ENCODE peak calls at places on chromosomes 6 and 20, in nine cellular contexts. One of them, this sample, is unnamed.

GRCh38 chr6:35844290-35844689 is 39.1 kb downstream of the LHFPL5 start:
- DNase-seq in CD8-positive, alpha-beta T cell: no peak
- DNase-seq in cardiac muscle cell: no peak
- DNase-seq in OCI-LY7: no peak
- DNase-seq in lower lobe of right lung: no peak
- DNase-seq in astrocyte: no peak
- DNase-seq in uterus: no peak
- DNase-seq in lung: no peak
- DNase-seq in choroid plexus epithelial cell: no peak
- DNase-seq in this sample: no peak

GRCh38 chr6:155985660-155986138 is 530.1 kb upstream of the NOX3 start:
- DNase-seq in OCI-LY7: no peak
- DNase-seq in lower lobe of right lung: no peak
- DNase-seq in astrocyte: no peak
- DNase-seq in uterus: peak
- DNase-seq in lung: no peak
- DNase-seq in cardiac muscle cell: no peak
- DNase-seq in CD8-positive, alpha-beta T cell: no peak
- DNase-seq in choroid plexus epithelial cell: no peak
- DNase-seq in this sample: peak

GRCh38 chr6:80543598-80544181 is 437.2 kb downstream of the BCKDHB start:
- DNase-seq in astrocyte: peak
- DNase-seq in CD8-positive, alpha-beta T cell: no peak
- DNase-seq in uterus: no peak
- DNase-seq in cardiac muscle cell: peak
- DNase-seq in choroid plexus epithelial cell: peak
- DNase-seq in lung: no peak
- DNase-seq in lower lobe of right lung: no peak
- DNase-seq in OCI-LY7: no peak
- DNase-seq in this sample: no peak

GRCh38 chr6:54695815-54696214 is 150.8 kb upstream of the FAM83B start:
- DNase-seq in lung: no peak
- DNase-seq in uterus: no peak
- DNase-seq in OCI-LY7: no peak
- DNase-seq in astrocyte: no peak
- DNase-seq in lower lobe of right lung: no peak
- DNase-seq in cardiac muscle cell: no peak
- DNase-seq in choroid plexus epithelial cell: no peak
- DNase-seq in CD8-positive, alpha-beta T cell: no peak
- DNase-seq in this sample: no peak

GRCh38 chr6:144148891-144149290 is 1.4 kb upstream of the STX11 start:
- DNase-seq in lung: no peak
- DNase-seq in lower lobe of right lung: no peak
- DNase-seq in cardiac muscle cell: no peak
- DNase-seq in OCI-LY7: no peak
- DNase-seq in uterus: no peak
- DNase-seq in choroid plexus epithelial cell: no peak
- DNase-seq in CD8-positive, alpha-beta T cell: no peak
- DNase-seq in astrocyte: no peak
- DNase-seq in this sample: no peak

GRCh38 chr20:33555755-33556154 is 65.9 kb downstream of the CBFA2T2 start:
- DNase-seq in lower lobe of right lung: no peak
- DNase-seq in astrocyte: no peak
- DNase-seq in OCI-LY7: no peak
- DNase-seq in CD8-positive, alpha-beta T cell: no peak
- DNase-seq in choroid plexus epithelial cell: no peak
- DNase-seq in uterus: no peak
- DNase-seq in lung: no peak
- DNase-seq in cardiac muscle cell: no peak
- DNase-seq in this sample: no peak

GRCh38 chr6:89669002-89669401 is 30.5 kb upstream of the LYRM2 start:
- DNase-seq in astrocyte: peak
- DNase-seq in uterus: no peak
- DNase-seq in CD8-positive, alpha-beta T cell: no peak
- DNase-seq in OCI-LY7: no peak
- DNase-seq in lung: no peak
- DNase-seq in lower lobe of right lung: no peak
- DNase-seq in cardiac muscle cell: peak
- DNase-seq in choroid plexus epithelial cell: peak
- DNase-seq in this sample: no peak

GRCh38 chr6:151869345-151869744 is 61.9 kb downstream of the ESR1 start:
- DNase-seq in CD8-positive, alpha-beta T cell: no peak
- DNase-seq in OCI-LY7: no peak
- DNase-seq in choroid plexus epithelial cell: no peak
- DNase-seq in astrocyte: no peak
- DNase-seq in lower lobe of right lung: no peak
- DNase-seq in uterus: no peak
- DNase-seq in cardiac muscle cell: peak
- DNase-seq in lung: no peak
- DNase-seq in this sample: no peak

GRCh38 chr6:129643968-129644367 is 66.0 kb downstream of the ARHGAP18 start:
- DNase-seq in lower lobe of right lung: no peak
- DNase-seq in OCI-LY7: no peak
- DNase-seq in CD8-positive, alpha-beta T cell: no peak
- DNase-seq in astrocyte: no peak
- DNase-seq in uterus: no peak
- DNase-seq in cardiac muscle cell: peak
- DNase-seq in lung: no peak
- DNase-seq in choroid plexus epithelial cell: no peak
- DNase-seq in this sample: no peak

GRCh38 chr6:93282521-93283031 is 136.8 kb downstream of the EPHA7 start:
- DNase-seq in astrocyte: no peak
- DNase-seq in cardiac muscle cell: no peak
- DNase-seq in uterus: no peak
- DNase-seq in lower lobe of right lung: peak
- DNase-seq in OCI-LY7: no peak
- DNase-seq in CD8-positive, alpha-beta T cell: no peak
- DNase-seq in lung: no peak
- DNase-seq in choroid plexus epithelial cell: no peak
- DNase-seq in this sample: no peak

GRCh38 chr6:73353636-73354388 is at the start of gene DPPA5:
- DNase-seq in lower lobe of right lung: no peak
- DNase-seq in lung: no peak
- DNase-seq in astrocyte: no peak
- DNase-seq in choroid plexus epithelial cell: no peak
- DNase-seq in OCI-LY7: no peak
- DNase-seq in CD8-positive, alpha-beta T cell: no peak
- DNase-seq in cardiac muscle cell: no peak
- DNase-seq in uterus: no peak
- DNase-seq in this sample: no peak

GRCh38 chr20:19827818-19828217 is 69.8 kb downstream of the RIN2 start:
- DNase-seq in uterus: no peak
- DNase-seq in choroid plexus epithelial cell: no peak
- DNase-seq in CD8-positive, alpha-beta T cell: no peak
- DNase-seq in cardiac muscle cell: no peak
- DNase-seq in OCI-LY7: no peak
- DNase-seq in lower lobe of right lung: no peak
- DNase-seq in astrocyte: no peak
- DNase-seq in lung: no peak
- DNase-seq in this sample: no peak

GRCh38 chr6:163288066-163288465 is 126.5 kb upstream of the QKI start:
- DNase-seq in cardiac muscle cell: no peak
- DNase-seq in astrocyte: peak
- DNase-seq in CD8-positive, alpha-beta T cell: no peak
- DNase-seq in uterus: no peak
- DNase-seq in lower lobe of right lung: no peak
- DNase-seq in choroid plexus epithelial cell: no peak
- DNase-seq in lung: no peak
- DNase-seq in OCI-LY7: no peak
- DNase-seq in this sample: no peak

GRCh38 chr20:23915844-23916243 is 36.3 kb upstream of the CST5 start:
- DNase-seq in uterus: no peak
- DNase-seq in choroid plexus epithelial cell: no peak
- DNase-seq in lung: no peak
- DNase-seq in astrocyte: no peak
- DNase-seq in CD8-positive, alpha-beta T cell: no peak
- DNase-seq in cardiac muscle cell: no peak
- DNase-seq in lower lobe of right lung: no peak
- DNase-seq in OCI-LY7: no peak
- DNase-seq in this sample: no peak

GRCh38 chr6:13089296-13089994 is 238.9 kb downstream of the TBC1D7 start:
- DNase-seq in cardiac muscle cell: peak
- DNase-seq in lower lobe of right lung: no peak
- DNase-seq in choroid plexus epithelial cell: no peak
- DNase-seq in CD8-positive, alpha-beta T cell: no peak
- DNase-seq in lung: no peak
- DNase-seq in OCI-LY7: no peak
- DNase-seq in uterus: no peak
- DNase-seq in astrocyte: peak
- DNase-seq in this sample: no peak

GRCh38 chr6:139623382-139623781 is 248.9 kb upstream of the CITED2 start:
- DNase-seq in lower lobe of right lung: no peak
- DNase-seq in OCI-LY7: no peak
- DNase-seq in choroid plexus epithelial cell: peak
- DNase-seq in lung: no peak
- DNase-seq in astrocyte: no peak
- DNase-seq in cardiac muscle cell: no peak
- DNase-seq in uterus: no peak
- DNase-seq in CD8-positive, alpha-beta T cell: no peak
- DNase-seq in this sample: no peak

GRCh38 chr20:3158968-3159431 is 665 bp downstream of the FASTKD5 start:
- DNase-seq in lung: no peak
- DNase-seq in lower lobe of right lung: no peak
- DNase-seq in astrocyte: no peak
- DNase-seq in choroid plexus epithelial cell: peak
- DNase-seq in OCI-LY7: peak
- DNase-seq in uterus: no peak
- DNase-seq in CD8-positive, alpha-beta T cell: no peak
- DNase-seq in cardiac muscle cell: peak
- DNase-seq in this sample: no peak

GRCh38 chr6:33392979-33393378 is 1.4 kb downstream of the KIFC1 start:
- DNase-seq in choroid plexus epithelial cell: no peak
- DNase-seq in lung: no peak
- DNase-seq in lower lobe of right lung: no peak
- DNase-seq in CD8-positive, alpha-beta T cell: no peak
- DNase-seq in astrocyte: no peak
- DNase-seq in cardiac muscle cell: no peak
- DNase-seq in uterus: no peak
- DNase-seq in OCI-LY7: no peak
- DNase-seq in this sample: no peak
- H3K4me3 ChIP-seq in choroid plexus epithelial cell: no peak
- H3K4me3 ChIP-seq in lung: no peak
- H3K4me3 ChIP-seq in lower lobe of right lung: no peak
- H3K4me3 ChIP-seq in CD8-positive, alpha-beta T cell: no peak
- H3K4me3 ChIP-seq in astrocyte: peak
- H3K4me3 ChIP-seq in cardiac muscle cell: peak
- H3K4me3 ChIP-seq in uterus: no peak
- H3K4me3 ChIP-seq in OCI-LY7: peak
- H3K4me3 ChIP-seq in this sample: no peak

DNA sequence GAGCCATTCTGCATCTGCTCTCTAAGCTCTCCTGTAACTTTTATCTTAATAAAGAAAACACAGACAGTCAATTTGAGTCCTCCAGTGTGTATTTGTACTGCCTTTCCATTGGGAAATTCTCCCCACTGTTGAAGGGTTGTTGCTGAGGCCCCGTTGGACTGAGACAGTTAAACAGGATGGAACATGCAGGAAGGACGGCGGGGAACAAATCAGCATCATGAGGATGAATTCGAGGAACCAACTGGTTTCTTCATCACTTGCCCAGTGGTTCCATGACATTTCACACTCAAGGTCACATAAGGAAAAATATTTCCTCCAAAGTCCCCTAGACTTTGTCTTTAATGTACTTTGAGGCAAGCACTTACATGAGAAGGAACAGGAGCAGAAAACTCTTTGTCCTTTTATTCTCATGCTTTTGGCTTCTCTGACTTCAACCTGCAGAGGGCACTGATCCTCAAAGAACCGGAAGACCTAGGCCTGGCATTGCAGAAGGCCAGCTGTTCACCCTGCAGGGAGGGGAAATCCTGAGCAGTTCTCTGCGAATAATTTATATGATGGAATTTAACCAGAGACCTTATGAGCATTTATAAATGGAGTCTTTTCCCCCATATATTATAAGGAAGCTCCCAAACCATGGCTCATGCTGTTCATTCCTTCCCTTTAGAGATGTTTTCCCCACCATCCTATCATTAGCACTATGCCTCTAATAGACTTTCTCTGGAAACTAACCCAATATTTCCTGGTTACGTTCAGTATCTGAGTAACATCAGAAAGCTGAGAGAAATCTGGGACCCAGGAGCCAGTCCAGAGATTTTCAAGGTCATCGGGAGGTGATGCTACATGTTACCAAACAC is 55.2 kb upstream of the ADGRF1 start:
- DNase-seq in uterus: peak
- DNase-seq in cardiac muscle cell: peak
- DNase-seq in OCI-LY7: peak
- DNase-seq in astrocyte: peak
- DNase-seq in lung: peak
- DNase-seq in lower lobe of right lung: peak
- DNase-seq in choroid plexus epithelial cell: peak
- DNase-seq in CD8-positive, alpha-beta T cell: peak
- DNase-seq in this sample: no peak
- TF ChIP-seq CTCF in uterus: peak
- TF ChIP-seq CTCF in cardiac muscle cell: peak
- TF ChIP-seq CTCF in OCI-LY7: peak
- TF ChIP-seq CTCF in astrocyte: peak
- TF ChIP-seq CTCF in lung: peak
- TF ChIP-seq CTCF in lower lobe of right lung: peak
- TF ChIP-seq CTCF in choroid plexus epithelial cell: peak
- TF ChIP-seq CTCF in CD8-positive, alpha-beta T cell: no peak
- TF ChIP-seq CTCF in this sample: peak

DNA sequence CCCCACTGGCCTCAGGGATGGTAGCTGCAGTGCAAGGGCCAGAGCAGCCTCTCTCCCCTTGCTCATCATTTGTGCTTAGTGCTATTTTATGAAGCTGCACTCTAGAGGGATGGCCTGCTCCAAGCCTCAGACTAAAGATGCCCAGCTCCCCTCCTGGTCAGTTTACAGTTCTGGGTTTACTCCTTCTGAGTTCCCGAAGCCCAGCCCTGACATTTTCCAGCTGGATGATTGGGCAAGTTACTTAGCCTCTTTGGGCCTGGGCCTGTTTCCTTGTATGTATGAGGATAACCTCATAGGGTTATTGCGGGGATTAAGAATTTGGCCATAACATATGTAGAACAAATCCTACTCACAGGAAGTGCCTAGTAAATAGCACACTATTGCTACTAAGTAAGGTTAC is 31.8 kb upstream of the EMILIN3 start:
- DNase-seq in choroid plexus epithelial cell: no peak
- DNase-seq in uterus: peak
- DNase-seq in lower lobe of right lung: peak
- DNase-seq in CD8-positive, alpha-beta T cell: no peak
- DNase-seq in lung: no peak
- DNase-seq in OCI-LY7: no peak
- DNase-seq in cardiac muscle cell: peak
- DNase-seq in astrocyte: no peak
- DNase-seq in this sample: no peak
- H3K4me3 ChIP-seq in choroid plexus epithelial cell: no peak
- H3K4me3 ChIP-seq in uterus: no peak
- H3K4me3 ChIP-seq in lower lobe of right lung: no peak
- H3K4me3 ChIP-seq in CD8-positive, alpha-beta T cell: no peak
- H3K4me3 ChIP-seq in lung: no peak
- H3K4me3 ChIP-seq in OCI-LY7: no peak
- H3K4me3 ChIP-seq in cardiac muscle cell: no peak
- H3K4me3 ChIP-seq in astrocyte: no peak
- H3K4me3 ChIP-seq in this sample: no peak

DNA sequence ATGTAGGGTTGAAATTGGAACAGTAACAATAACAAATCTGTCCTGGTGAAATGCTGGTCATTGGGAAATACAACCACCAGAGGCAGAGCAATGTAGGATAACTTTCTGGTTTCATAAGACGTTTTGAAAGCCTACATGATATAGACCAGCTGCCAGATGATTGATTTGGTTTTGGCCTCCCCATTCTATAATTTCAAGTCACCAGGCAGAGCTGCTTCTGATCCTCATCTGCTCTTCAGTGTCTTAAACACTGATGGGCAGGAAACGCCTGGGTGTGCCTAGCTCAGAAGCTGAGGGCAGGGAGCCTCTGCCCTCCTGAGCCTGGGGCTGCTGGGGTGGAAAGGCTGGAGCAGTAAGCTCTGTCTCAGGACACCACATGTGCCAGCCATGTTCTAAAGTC is 24.5 kb downstream of the DHX35 start:
- DNase-seq in choroid plexus epithelial cell: peak
- DNase-seq in CD8-positive, alpha-beta T cell: no peak
- DNase-seq in uterus: no peak
- DNase-seq in cardiac muscle cell: peak
- DNase-seq in lung: no peak
- DNase-seq in lower lobe of right lung: no peak
- DNase-seq in astrocyte: no peak
- DNase-seq in OCI-LY7: no peak
- DNase-seq in this sample: no peak
- TF ChIP-seq CTCF in choroid plexus epithelial cell: no peak
- TF ChIP-seq CTCF in CD8-positive, alpha-beta T cell: no peak
- TF ChIP-seq CTCF in uterus: no peak
- TF ChIP-seq CTCF in cardiac muscle cell: peak
- TF ChIP-seq CTCF in lung: no peak
- TF ChIP-seq CTCF in lower lobe of right lung: no peak
- TF ChIP-seq CTCF in astrocyte: no peak
- TF ChIP-seq CTCF in OCI-LY7: no peak
- TF ChIP-seq CTCF in this sample: peak